ENCODE peak calls at places on chromosome 17, in eight cellular contexts. B, U, E, A, F, C, S and T are unnamed samples.

GRCh38 chr17:10713336-10713735 is 15.9 kb downstream of the ADPRM start:
- DNase-seq in B (no peak), U (no peak), E (no peak), A (no peak), F (no peak), C (no peak), S (no peak), T (no peak)

GRCh38 chr17:35731932-35732805 is 730 bp downstream of the RASL10B start:
- DNase-seq in B (no peak), U (no peak), E (no peak), A (no peak), F (no peak), C (no peak), S (no peak), T (peak; percentile 80)

GRCh38 chr17:6558276-6558675 is 1.9 kb upstream of the PITPNM3 start:
- DNase-seq in B (no peak), U (no peak), E (no peak), A (no peak), F (no peak), C (no peak), S (no peak), T (no peak)

GRCh38 chr17:13114601-13115024 is 96.8 kb upstream of the ELAC2 start:
- DNase-seq in B (no peak), U (peak; percentile 23), E (no peak), A (peak; percentile 36), F (peak; percentile 19), C (peak; percentile 12), S (peak; percentile 29), T (no peak)

GRCh38 chr17:42553866-42554249 is 1.1 kb downstream of the HSD17B1 start:
- DNase-seq in B (no peak), U (peak; percentile 45), E (no peak), A (no peak), F (no peak), C (no peak), S (no peak), T (no peak)

GRCh38 chr17:72338304-72338703 is 217.5 kb downstream of the SOX9 start:
- DNase-seq in B (no peak), U (no peak), E (no peak), A (no peak), F (no peak), C (no peak), S (no peak), T (no peak)

GRCh38 chr17:30393911-30394867 is 15.5 kb downstream of the CPD start:
- DNase-seq in B (no peak), U (no peak), E (no peak), A (no peak), F (no peak), C (no peak), S (no peak), T (no peak)

GRCh38 chr17:65198653-65199382 is 61.6 kb downstream of the RGS9 start:
- DNase-seq in B (peak; percentile 62), U (no peak), E (no peak), A (peak; percentile 31), F (no peak), C (no peak), S (no peak), T (no peak)

GRCh38 chr17:64982139-64982802 is 63.0 kb upstream of the LRRC37A3 start:
- DNase-seq in B (no peak), U (no peak), E (no peak), A (no peak), F (no peak), C (no peak), S (no peak), T (no peak)

GRCh38 chr17:57862990-57863667 is 13.3 kb upstream of the MRPS23 start:
- DNase-seq in B (no peak), U (peak; percentile 21), E (no peak), A (no peak), F (no peak), C (no peak), S (no peak), T (no peak)

DNA sequence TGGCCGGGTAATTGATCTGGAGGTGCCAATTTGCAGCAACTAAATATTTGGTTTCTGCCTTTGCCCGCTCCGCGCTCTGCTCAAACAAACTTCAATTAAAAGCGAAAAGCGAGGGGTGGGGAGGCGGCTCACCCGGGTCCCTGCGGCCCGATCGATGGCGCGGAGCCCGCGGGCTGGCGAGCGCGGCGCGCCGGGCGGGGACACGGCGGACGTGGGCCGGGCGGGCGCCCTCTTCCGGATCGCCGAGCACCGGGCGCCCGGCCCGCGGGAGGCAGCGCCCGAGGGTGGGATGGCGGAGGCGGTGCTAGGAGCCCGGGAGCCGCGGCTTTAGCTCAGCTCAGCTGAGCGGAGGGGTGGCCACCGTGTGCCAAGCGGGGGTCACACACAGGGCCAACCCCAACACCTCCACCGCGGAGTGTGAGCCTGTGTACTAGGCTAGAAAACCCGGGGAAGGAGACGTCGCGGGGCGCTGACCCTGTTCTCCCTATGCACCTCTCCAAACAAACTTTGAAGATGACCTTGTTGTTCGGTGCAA is 32.2 kb downstream of the DCAKD start:
- DNase-seq in B (peak; percentile 52), U (no peak), E (no peak), A (no peak), F (peak; percentile 60), C (peak; percentile 45), S (peak; percentile 47), T (peak; percentile 86)
- TF ChIP-seq CTCF in B (peak; percentile 15), U (no peak), E (peak; percentile 12), A (peak; percentile 26), F (peak; percentile 67), C (peak; percentile 77), S (peak; percentile 61), T (peak; percentile 64)

DNA sequence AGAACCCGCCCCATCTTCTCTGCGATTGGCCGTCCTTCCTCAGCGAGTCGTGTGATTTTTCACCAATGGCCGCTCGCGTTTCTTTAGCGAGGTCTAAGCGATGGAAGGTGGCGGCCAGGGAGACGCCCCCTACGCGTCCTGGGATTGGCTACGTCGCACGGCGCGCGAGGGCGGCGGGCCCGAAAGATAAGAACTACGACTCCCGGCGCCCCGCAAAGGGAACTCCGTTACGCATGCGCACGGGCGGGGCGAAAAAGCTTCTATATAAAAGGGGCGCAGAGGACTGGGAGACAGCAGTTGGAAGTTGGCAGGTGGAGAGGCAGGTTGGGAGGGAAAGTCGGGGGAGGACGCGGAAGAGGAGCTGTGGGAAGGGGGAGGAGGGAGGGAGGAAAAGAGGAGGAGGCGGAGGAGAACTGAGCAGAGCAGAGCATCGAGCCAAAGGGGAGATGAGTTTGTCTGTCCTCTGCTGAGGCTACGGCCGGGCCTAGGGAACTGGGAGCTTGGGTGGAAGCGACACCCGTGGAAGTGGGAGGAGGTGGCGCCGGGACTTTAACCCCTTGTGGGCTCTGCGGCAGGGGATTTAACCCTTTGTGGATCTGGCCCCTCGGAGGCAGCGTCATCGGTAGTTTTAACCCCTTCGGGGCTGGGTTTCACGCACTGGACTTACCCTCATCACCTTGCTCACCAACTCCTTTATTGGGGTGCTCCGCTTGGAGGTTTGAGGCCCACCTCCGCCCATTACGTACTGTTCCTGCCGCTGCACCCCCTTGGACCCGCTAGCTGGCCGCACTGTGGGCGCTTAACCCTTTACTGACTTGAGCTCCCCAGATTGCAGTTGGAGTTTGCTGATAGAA is at the start of gene HEXIM1:
- DNase-seq in B (peak; percentile 100), U (peak; percentile 100), E (peak; percentile 96), A (peak; percentile 100), F (peak; percentile 99), C (peak; percentile 99), S (peak; percentile 98), T (peak; percentile 100)
- TF ChIP-seq CTCF in B (no peak), U (no peak), E (no peak), A (no peak), F (no peak), C (no peak), S (no peak), T (no peak)

DNA sequence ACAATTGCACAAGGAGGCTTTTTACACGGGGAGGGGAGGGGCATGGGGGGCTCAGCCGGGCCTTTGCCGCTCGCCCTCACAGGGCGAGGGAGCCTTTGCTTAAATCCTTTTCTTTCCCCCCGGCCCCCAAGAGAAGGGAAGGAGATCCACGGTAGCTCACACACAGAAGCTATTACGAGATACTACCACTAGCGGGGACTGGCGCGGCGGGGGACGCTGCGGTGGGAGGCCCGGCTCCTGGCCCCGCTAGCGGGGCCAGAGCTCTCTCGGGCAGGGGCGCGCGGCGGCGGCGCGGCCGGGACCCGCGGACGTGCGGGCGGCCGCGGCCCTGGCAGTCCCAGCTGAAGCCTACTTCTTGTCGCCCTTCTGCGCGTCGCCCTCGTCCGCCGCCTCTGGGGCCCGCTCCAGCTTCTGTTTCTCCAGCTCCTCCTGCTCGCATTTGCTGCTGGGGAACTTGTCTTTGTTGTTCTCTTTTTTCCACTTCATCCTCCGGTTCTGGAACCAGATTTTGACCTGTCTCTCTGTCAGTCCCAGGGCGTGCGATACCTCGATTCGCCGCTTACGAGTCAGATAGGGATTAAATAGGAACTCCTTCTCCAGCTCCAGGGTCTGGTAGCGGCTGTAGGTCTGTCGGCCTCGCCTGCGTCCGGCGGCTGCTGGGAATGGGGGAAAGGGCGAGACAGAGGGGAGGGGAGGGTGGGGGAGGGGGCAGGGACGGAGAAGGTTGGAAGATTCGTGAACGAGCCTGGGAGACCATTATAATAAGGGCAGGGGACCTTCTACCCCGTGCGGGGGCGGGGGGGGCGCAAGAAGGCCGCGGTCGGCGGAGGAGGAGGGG is 2.0 kb downstream of the HOXB8 start:
- DNase-seq in B (no peak), U (peak; percentile 49), E (no peak), A (no peak), F (no peak), C (no peak), S (no peak), T (no peak)
- TF ChIP-seq CTCF in B (peak; percentile 20), U (no peak), E (no peak), A (peak; percentile 6), F (peak; percentile 46), C (no peak), S (peak; percentile 40), T (peak; percentile 31)

GRCh38 chr17:82241183-82241925 is 12.5 kb downstream of the SLC16A3 start:
- DNase-seq in B (no peak), U (peak; percentile 94), E (no peak), A (no peak), F (peak; percentile 82), C (peak; percentile 84), S (no peak), T (no peak)
- TF ChIP-seq CTCF in B (no peak), U (no peak), E (no peak), A (no peak), F (no peak), C (no peak), S (no peak), T (no peak)

GRCh38 chr17:16222406-16222805 is 5.4 kb downstream of the PIGL start:
- DNase-seq in B (no peak), U (no peak), E (no peak), A (no peak), F (no peak), C (no peak), S (no peak), T (no peak)
- TF ChIP-seq CTCF in B (no peak), U (no peak), E (no peak), A (no peak), F (no peak), C (no peak), S (no peak), T (no peak)

GRCh38 chr17:4543557-4544026 is 11.6 kb downstream of the MYBBP1A start:
- DNase-seq in B (no peak), U (no peak), E (no peak), A (no peak), F (no peak), C (no peak), S (no peak), T (no peak)
- TF ChIP-seq CTCF in B (no peak), U (no peak), E (no peak), A (no peak), F (no peak), C (no peak), S (no peak), T (no peak)

DNA sequence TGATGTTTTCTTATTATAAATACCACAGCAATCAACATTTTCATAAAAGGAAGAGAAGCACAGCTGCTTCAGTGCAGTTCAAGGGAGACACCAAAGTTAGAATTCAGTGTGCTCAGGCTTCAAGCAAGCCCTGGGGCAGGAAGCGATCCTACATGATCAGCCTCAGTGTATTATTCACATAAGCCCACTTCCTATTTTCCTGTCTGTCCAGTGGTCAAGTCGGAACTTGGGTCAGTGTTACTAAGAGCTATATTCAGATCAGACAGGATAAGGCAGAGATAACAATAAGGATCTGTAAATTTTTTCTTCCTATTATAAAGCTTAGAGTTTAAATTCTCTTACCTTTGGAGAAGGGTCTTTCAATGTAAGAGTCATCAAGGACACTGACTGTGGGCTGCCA is 12.9 kb downstream of the HEATR6 start:
- DNase-seq in B (no peak), U (no peak), E (no peak), A (no peak), F (no peak), C (no peak), S (no peak), T (no peak)
- TF ChIP-seq CTCF in B (no peak), U (no peak), E (no peak), A (no peak), F (no peak), C (no peak), S (no peak), T (no peak)